ENCODE peak calls at places on chromosomes 16 and 17, in seven cellular contexts. S, V, N, L, W, K and T are unnamed samples.

GRCh38 chr16:75061677-75062076 is 54.9 kb downstream of the LDHD start:
- DNase-seq in S (no peak), V (no peak), N (no peak), L (no peak), W (no peak), K (no peak), T (no peak)

GRCh38 chr16:14377326-14377725 is 252.7 kb downstream of the PARN start:
- DNase-seq in S (no peak), V (no peak), N (peak), L (peak), W (no peak), K (no peak), T (peak)

GRCh38 chr16:74921051-74921450 is 63.9 kb downstream of the WDR59 start:
- DNase-seq in S (no peak), V (no peak), N (no peak), L (no peak), W (no peak), K (no peak), T (no peak)

GRCh38 chr17:62724398-62725146 is 83.5 kb downstream of the MARCHF10 start:
- DNase-seq in S (no peak), V (no peak), N (no peak), L (peak), W (no peak), K (peak), T (no peak)

GRCh38 chr17:81701288-81702071 is 1.7 kb upstream of the MRPL12 start:
- DNase-seq in S (no peak), V (no peak), N (no peak), L (no peak), W (no peak), K (no peak), T (no peak)

GRCh38 chr17:8051831-8052230 is 13.0 kb downstream of the ALOX15B start:
- DNase-seq in S (no peak), V (no peak), N (no peak), L (no peak), W (no peak), K (no peak), T (no peak)

GRCh38 chr16:80803341-80804060 is 897 bp downstream of the CDYL2 start:
- DNase-seq in S (peak), V (peak), N (no peak), L (no peak), W (peak), K (no peak), T (no peak)

GRCh38 chr17:77458202-77459017 is 317.6 kb downstream of the SEC14L1 start:
- DNase-seq in S (no peak), V (no peak), N (no peak), L (no peak), W (no peak), K (no peak), T (no peak)

GRCh38 chr17:41906465-41907184 is 12.1 kb downstream of the ACLY start:
- DNase-seq in S (no peak), V (no peak), N (no peak), L (no peak), W (no peak), K (no peak), T (no peak)

GRCh38 chr17:17636456-17636855 is 44.8 kb upstream of the RAI1 start:
- DNase-seq in S (no peak), V (no peak), N (peak), L (no peak), W (no peak), K (no peak), T (no peak)

GRCh38 chr17:72205357-72205756 is 84.5 kb downstream of the SOX9 start:
- DNase-seq in S (no peak), V (peak), N (no peak), L (no peak), W (no peak), K (no peak), T (no peak)

GRCh38 chr16:78778724-78779004 is 679.2 kb downstream of the WWOX start:
- DNase-seq in S (no peak), V (no peak), N (no peak), L (no peak), W (no peak), K (no peak), T (no peak)

GRCh38 chr16:1442697-1443096 is 1.7 kb downstream of the CCDC154 start:
- DNase-seq in S (no peak), V (no peak), N (no peak), L (no peak), W (no peak), K (no peak), T (no peak)

GRCh38 chr17:77449373-77449907 is 308.7 kb downstream of the SEC14L1 start:
- DNase-seq in S (no peak), V (no peak), N (no peak), L (no peak), W (no peak), K (no peak), T (no peak)

GRCh38 chr17:72004011-72004427 is 116.8 kb upstream of the SOX9 start:
- DNase-seq in S (no peak), V (no peak), N (peak), L (no peak), W (no peak), K (no peak), T (no peak)

GRCh38 chr16:19366384-19366783 is 51.3 kb upstream of the TMC5 start:
- DNase-seq in S (no peak), V (no peak), N (no peak), L (no peak), W (no peak), K (no peak), T (peak)

GRCh38 chr16:52528393-52529080 is 18.4 kb downstream of the TOX3 start:
- DNase-seq in S (no peak), V (no peak), N (no peak), L (no peak), W (no peak), K (no peak), T (no peak)

GRCh38 chr16:27108051-27108770 is 41.5 kb downstream of the C16orf82 start:
- DNase-seq in S (no peak), V (no peak), N (no peak), L (no peak), W (peak), K (no peak), T (no peak)

GRCh38 chr17:78408476-78409020 is 30.1 kb downstream of the PGS1 start:
- DNase-seq in S (no peak), V (no peak), N (no peak), L (no peak), W (no peak), K (no peak), T (no peak)

GRCh38 chr16:11111166-11111565 is 144.8 kb downstream of the SOCS1 start:
- DNase-seq in S (no peak), V (no peak), N (peak), L (no peak), W (no peak), K (no peak), T (no peak)

GRCh38 chr16:63612462-63613227 is 1509.2 kb downstream of the CDH11 start:
- DNase-seq in S (no peak), V (peak), N (no peak), L (no peak), W (no peak), K (no peak), T (no peak)

GRCh38 chr17:36152639-36153120 is 23.8 kb downstream of the TBC1D3B start:
- DNase-seq in S (no peak), V (no peak), N (no peak), L (no peak), W (no peak), K (no peak), T (no peak)

GRCh38 chr16:2048116-2048543 is 345 bp downstream of the TSC2 start:
- DNase-seq in S (no peak), V (peak), N (no peak), L (no peak), W (no peak), K (no peak), T (no peak)

GRCh38 chr17:66625321-66625767 is 209.6 kb upstream of the CACNG5 start:
- DNase-seq in S (no peak), V (peak), N (peak), L (no peak), W (no peak), K (no peak), T (peak)

GRCh38 chr17:2398655-2399571 is 1.9 kb downstream of the MNT start:
- DNase-seq in S (peak), V (peak), N (peak), L (no peak), W (peak), K (no peak), T (peak)

GRCh38 chr17:80477647-80478478 is 1.5 kb upstream of the NPTX1 start:
- DNase-seq in S (no peak), V (peak), N (peak), L (no peak), W (peak), K (no peak), T (no peak)

GRCh38 chr17:75878174-75878998 is at the start of gene TRIM47:
- DNase-seq in S (peak), V (peak), N (peak), L (no peak), W (no peak), K (no peak), T (no peak)

GRCh38 chr17:72151565-72152391 is 31.0 kb downstream of the SOX9 start:
- DNase-seq in S (peak), V (peak), N (peak), L (no peak), W (no peak), K (no peak), T (no peak)

GRCh38 chr17:81821147-81821546 is 11.9 kb downstream of the MCRIP1 start:
- DNase-seq in S (no peak), V (no peak), N (no peak), L (no peak), W (no peak), K (no peak), T (no peak)

GRCh38 chr17:48843172-48843900 is 12.5 kb downstream of the CALCOCO2 start:
- DNase-seq in S (no peak), V (no peak), N (peak), L (no peak), W (no peak), K (no peak), T (no peak)

GRCh38 chr17:78970834-78971763 is 8.6 kb downstream of the LGALS3BP start:
- DNase-seq in S (peak), V (peak), N (peak), L (peak), W (peak), K (peak), T (peak)

GRCh38 chr16:30884760-30885159 is 9.1 kb downstream of the BCL7C start:
- DNase-seq in S (no peak), V (no peak), N (no peak), L (peak), W (no peak), K (no peak), T (no peak)

GRCh38 chr17:50101346-50102163 is 6.4 kb downstream of the PDK2 start:
- DNase-seq in S (peak), V (peak), N (no peak), L (no peak), W (peak), K (no peak), T (peak)
- TF ChIP-seq CTCF in S (peak), V (peak), N (no peak), L (no peak), W (no peak), K (no peak), T (peak)

GRCh38 chr16:81834868-81835267 is 55.8 kb downstream of the PLCG2 start:
- DNase-seq in S (no peak), V (no peak), N (no peak), L (no peak), W (no peak), K (no peak), T (no peak)
- TF ChIP-seq CTCF in S (no peak), V (no peak), N (no peak), L (no peak), W (no peak), K (no peak), T (no peak)

DNA sequence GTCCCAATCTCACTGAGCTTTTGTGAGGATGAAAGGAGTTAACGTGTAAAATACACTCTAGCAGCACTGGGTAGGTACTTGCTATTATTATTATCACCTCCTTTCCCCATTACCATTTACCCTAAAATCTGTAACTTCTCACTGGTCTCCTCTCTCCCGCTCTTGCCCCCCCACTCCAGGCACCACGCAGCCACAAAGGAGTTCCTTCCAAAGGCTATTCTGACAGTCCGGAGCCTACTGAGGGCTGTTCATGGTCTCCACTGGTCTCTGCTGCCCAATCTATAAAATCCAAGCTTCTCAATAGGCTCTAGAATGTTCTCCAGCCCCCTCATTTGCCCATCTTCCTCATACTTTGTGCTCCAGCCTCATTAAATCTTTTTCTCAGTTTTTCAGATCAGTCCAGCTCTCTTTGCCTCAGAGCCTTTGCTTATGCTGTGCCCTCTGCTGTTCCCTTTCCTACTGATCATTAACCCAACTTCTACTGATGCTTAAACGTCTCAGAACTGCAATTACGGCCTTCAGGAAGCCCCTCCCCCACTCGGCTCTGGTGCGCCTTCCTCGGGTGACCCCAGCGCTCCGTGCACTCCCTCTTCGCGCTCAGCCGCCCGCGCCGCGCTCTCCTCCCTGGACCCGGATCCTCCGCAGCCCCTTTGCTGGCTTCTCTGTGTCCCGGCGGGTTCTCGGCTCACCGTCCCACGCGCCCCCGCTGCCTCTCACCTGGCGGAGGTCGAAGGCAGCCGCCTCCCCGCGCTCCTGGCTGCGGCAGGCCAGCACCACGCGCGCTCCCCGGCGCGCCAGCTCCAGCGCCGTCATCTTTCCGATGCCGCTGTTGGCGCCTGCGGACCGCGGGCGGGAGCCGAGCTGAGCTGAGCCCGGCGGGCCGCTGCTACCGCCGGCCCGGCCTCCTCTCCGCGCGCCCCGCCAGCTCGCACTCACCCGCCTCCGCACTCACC is 737 bp downstream of the DHRS13 start:
- DNase-seq in S (peak), V (no peak), N (no peak), L (no peak), W (no peak), K (no peak), T (no peak)
- TF ChIP-seq CTCF in S (no peak), V (no peak), N (no peak), L (no peak), W (no peak), K (no peak), T (no peak)

DNA sequence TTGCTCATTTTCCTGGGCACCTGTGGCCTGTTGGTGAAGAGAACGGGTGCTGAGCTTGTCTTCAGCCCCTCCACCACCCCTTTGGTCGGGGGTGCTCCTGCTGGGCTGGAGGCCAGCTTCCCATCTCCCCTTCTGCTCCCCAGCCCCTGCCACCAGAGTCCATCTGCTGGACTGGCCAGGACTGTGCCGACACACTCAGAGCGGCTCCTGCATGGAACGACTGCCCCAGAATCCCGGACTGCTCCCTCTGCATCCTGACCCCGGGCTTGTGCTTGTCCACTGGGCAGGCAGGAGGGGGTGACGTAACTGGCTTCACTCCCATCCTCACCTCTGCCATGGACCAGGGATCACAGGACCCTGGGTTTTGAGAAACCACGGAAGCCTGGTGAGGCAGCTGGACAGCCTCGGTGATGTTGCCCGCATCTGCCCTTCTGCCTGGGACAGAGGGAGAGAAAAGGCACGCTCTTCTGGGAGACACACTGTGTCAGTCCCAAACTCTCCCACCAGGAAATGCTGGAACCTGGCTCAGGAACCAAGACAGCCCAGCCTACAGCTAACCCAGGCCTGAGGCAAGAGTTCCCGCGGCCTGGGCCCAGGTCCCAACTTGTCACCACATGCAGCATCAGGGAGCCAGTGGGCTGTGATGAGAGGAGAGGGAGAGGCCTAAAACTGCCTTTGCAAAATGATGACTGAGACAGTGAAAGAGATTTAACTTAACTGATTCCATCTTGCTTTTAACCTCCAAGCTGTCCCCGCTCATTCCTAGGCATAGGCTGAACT is 16.1 kb upstream of the GSDMA start:
- DNase-seq in S (no peak), V (no peak), N (no peak), L (no peak), W (no peak), K (no peak), T (no peak)
- TF ChIP-seq CTCF in S (no peak), V (no peak), N (no peak), L (no peak), W (no peak), K (no peak), T (no peak)

GRCh38 chr16:54813778-54814177 is 116.9 kb upstream of the IRX5 start:
- DNase-seq in S (no peak), V (no peak), N (no peak), L (no peak), W (no peak), K (no peak), T (no peak)

GRCh38 chr16:54808890-54809289 is 121.8 kb upstream of the IRX5 start:
- DNase-seq in S (no peak), V (no peak), N (no peak), L (no peak), W (no peak), K (no peak), T (no peak)

GRCh38 chr16:54816471-54816870 is 114.2 kb upstream of the IRX5 start:
- DNase-seq in S (no peak), V (no peak), N (no peak), L (no peak), W (no peak), K (no peak), T (no peak)

GRCh38 chr16:54815177-54815576 is 115.5 kb upstream of the IRX5 start:
- DNase-seq in S (peak), V (no peak), N (no peak), L (no peak), W (no peak), K (no peak), T (no peak)

DNA sequence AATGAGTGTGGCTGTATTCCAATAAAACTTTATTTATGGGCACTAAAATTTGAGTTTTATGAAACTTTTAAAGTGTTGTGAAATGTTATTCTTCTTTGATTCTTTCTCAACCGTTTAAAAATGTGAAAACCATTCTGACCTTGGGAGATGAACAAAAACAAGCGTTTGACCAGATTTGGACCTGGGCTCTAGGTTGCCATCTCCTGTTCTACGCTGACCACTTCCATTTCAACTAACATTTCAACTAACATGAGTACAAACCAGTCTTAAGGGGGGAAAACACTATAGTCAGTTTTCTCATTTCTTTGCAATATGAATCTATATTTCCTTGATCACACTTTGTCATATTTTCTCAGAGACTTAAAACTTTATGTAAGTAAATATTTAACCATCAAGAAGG is 118.4 kb upstream of the IRX5 start:
- DNase-seq in S (no peak), V (no peak), N (peak), L (no peak), W (no peak), K (no peak), T (no peak)
- TF ChIP-seq CTCF in S (peak), V (peak), N (no peak), L (no peak), W (no peak), K (no peak), T (peak)

GRCh38 chr16:88593489-88593888 is 23.3 kb downstream of the ZC3H18 start:
- DNase-seq in S (peak), V (no peak), N (no peak), L (no peak), W (no peak), K (no peak), T (no peak)
- TF ChIP-seq CTCF in S (peak), V (no peak), N (peak), L (no peak), W (no peak), K (no peak), T (no peak)

DNA sequence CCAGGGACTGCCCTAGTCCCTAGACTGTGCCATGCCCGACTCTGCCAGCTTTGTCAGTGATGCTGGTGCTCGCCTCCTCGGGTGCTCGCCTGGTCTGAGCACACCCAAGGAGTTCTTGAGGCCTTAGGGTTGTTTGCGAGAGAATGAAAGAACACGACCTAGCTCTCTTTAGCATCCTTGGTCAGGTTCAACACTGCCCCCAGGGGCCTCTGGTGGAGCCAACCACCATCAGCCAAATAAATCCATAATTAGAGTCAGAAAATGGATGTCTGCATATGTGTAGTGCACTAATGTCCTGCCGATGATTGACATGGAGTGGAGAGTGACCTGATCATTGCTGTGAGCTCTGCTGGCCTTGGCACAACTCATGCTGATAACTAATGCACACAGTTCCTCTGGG is 8.2 kb upstream of the STH start:
- DNase-seq in S (no peak), V (no peak), N (no peak), L (no peak), W (no peak), K (no peak), T (no peak)
- TF ChIP-seq CTCF in S (no peak), V (no peak), N (peak), L (no peak), W (no peak), K (no peak), T (peak)

DNA sequence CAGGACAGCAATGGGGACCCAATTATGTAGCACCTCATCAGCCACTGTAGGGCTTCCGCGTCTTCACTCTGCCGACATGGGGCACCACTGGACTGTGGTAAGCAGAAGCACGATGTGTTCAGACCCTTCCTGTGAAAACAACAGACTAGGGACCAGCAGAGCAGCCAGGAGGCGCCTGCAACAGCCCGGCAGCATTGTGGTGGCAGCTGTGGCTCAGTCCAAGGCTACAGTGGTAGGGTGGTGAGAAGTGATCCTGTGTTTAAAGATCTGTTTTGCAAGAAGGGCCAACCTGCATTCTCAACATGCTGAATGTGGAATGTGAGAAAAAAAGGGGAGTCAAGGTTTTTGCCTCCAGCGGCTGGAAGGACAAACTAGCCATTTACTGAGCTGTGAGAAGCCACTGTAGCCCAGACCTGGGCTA is 80.8 kb downstream of the GAS7 start:
- DNase-seq in S (peak), V (no peak), N (no peak), L (peak), W (no peak), K (no peak), T (no peak)
- TF ChIP-seq CTCF in S (no peak), V (no peak), N (no peak), L (no peak), W (no peak), K (no peak), T (no peak)